ENCODE peak calls at places on chromosome 4, in five cellular contexts. One of them, this sample, is unnamed.

GRCh38 chr4:72690782-72691181 is 121.8 kb upstream of the ADAMTS3 start:
- DNase-seq in caudate nucleus: no peak
- DNase-seq in esophagus squamous epithelium: no peak
- DNase-seq in keratinocyte: no peak
- DNase-seq in posterior cingulate gyrus: no peak
- DNase-seq in this sample: no peak

GRCh38 chr4:7733201-7733600 is 206.5 kb downstream of the AFAP1 start:
- DNase-seq in caudate nucleus: no peak
- DNase-seq in esophagus squamous epithelium: no peak
- DNase-seq in keratinocyte: no peak
- DNase-seq in posterior cingulate gyrus: peak; percentile 73
- DNase-seq in this sample: no peak

GRCh38 chr4:188821500-188821899 is 682.3 kb downstream of the TRIML1 start:
- DNase-seq in caudate nucleus: no peak
- DNase-seq in esophagus squamous epithelium: no peak
- DNase-seq in keratinocyte: no peak
- DNase-seq in posterior cingulate gyrus: no peak
- DNase-seq in this sample: no peak

GRCh38 chr4:135718019-135718418 is 1516.4 kb upstream of the PABPC4L start:
- DNase-seq in caudate nucleus: no peak
- DNase-seq in esophagus squamous epithelium: no peak
- DNase-seq in keratinocyte: no peak
- DNase-seq in posterior cingulate gyrus: no peak
- DNase-seq in this sample: no peak

GRCh38 chr4:7157666-7158065 is 34.7 kb upstream of the SORCS2 start:
- DNase-seq in caudate nucleus: no peak
- DNase-seq in esophagus squamous epithelium: no peak
- DNase-seq in keratinocyte: no peak
- DNase-seq in posterior cingulate gyrus: no peak
- DNase-seq in this sample: no peak

GRCh38 chr4:122541996-122542395 is 78.9 kb downstream of the IL21 start:
- DNase-seq in caudate nucleus: no peak
- DNase-seq in esophagus squamous epithelium: no peak
- DNase-seq in keratinocyte: no peak
- DNase-seq in posterior cingulate gyrus: no peak
- DNase-seq in this sample: no peak

GRCh38 chr4:154877110-154877760 is 96.2 kb downstream of the RBM46 start:
- DNase-seq in caudate nucleus: no peak
- DNase-seq in esophagus squamous epithelium: no peak
- DNase-seq in keratinocyte: no peak
- DNase-seq in posterior cingulate gyrus: no peak
- DNase-seq in this sample: peak; percentile 9

GRCh38 chr4:150859435-150859834 is 155.6 kb downstream of the LRBA start:
- DNase-seq in caudate nucleus: no peak
- DNase-seq in esophagus squamous epithelium: no peak
- DNase-seq in keratinocyte: no peak
- DNase-seq in posterior cingulate gyrus: no peak
- DNase-seq in this sample: no peak

GRCh38 chr4:185011408-185011807 is 6.9 kb upstream of the HELT start:
- DNase-seq in caudate nucleus: no peak
- DNase-seq in esophagus squamous epithelium: no peak
- DNase-seq in keratinocyte: no peak
- DNase-seq in posterior cingulate gyrus: no peak
- DNase-seq in this sample: peak; percentile 45

GRCh38 chr4:2805712-2806391 is 13.0 kb downstream of the SH3BP2 start:
- DNase-seq in caudate nucleus: no peak
- DNase-seq in esophagus squamous epithelium: no peak
- DNase-seq in keratinocyte: no peak
- DNase-seq in posterior cingulate gyrus: peak; percentile 74
- DNase-seq in this sample: no peak

GRCh38 chr4:143360838-143361237 is 24.2 kb downstream of the GAB1 start:
- DNase-seq in caudate nucleus: no peak
- DNase-seq in esophagus squamous epithelium: no peak
- DNase-seq in keratinocyte: no peak
- DNase-seq in posterior cingulate gyrus: no peak
- DNase-seq in this sample: no peak

GRCh38 chr4:158624889-158625478 is 46.7 kb downstream of the C4orf46 start:
- DNase-seq in caudate nucleus: no peak
- DNase-seq in esophagus squamous epithelium: no peak
- DNase-seq in keratinocyte: peak; percentile 46
- DNase-seq in posterior cingulate gyrus: no peak
- DNase-seq in this sample: peak; percentile 74

GRCh38 chr4:25872851-25873631 is 10.3 kb upstream of the SEL1L3 start:
- DNase-seq in caudate nucleus: no peak
- DNase-seq in esophagus squamous epithelium: no peak
- DNase-seq in keratinocyte: no peak
- DNase-seq in posterior cingulate gyrus: no peak
- DNase-seq in this sample: no peak

GRCh38 chr4:166657261-166657660 is 577.0 kb downstream of the SPOCK3 start:
- DNase-seq in caudate nucleus: no peak
- DNase-seq in esophagus squamous epithelium: no peak
- DNase-seq in keratinocyte: no peak
- DNase-seq in posterior cingulate gyrus: no peak
- DNase-seq in this sample: peak; percentile 5

GRCh38 chr4:103429283-103429682 is 231.1 kb upstream of the CENPE start:
- DNase-seq in caudate nucleus: no peak
- DNase-seq in esophagus squamous epithelium: no peak
- DNase-seq in keratinocyte: no peak
- DNase-seq in posterior cingulate gyrus: no peak
- DNase-seq in this sample: peak; percentile 24

GRCh38 chr4:75189976-75190375 is 257.1 kb downstream of the PARM1 start:
- DNase-seq in caudate nucleus: no peak
- DNase-seq in esophagus squamous epithelium: no peak
- DNase-seq in keratinocyte: no peak
- DNase-seq in posterior cingulate gyrus: peak; percentile 83
- DNase-seq in this sample: peak; percentile 12

GRCh38 chr4:171266666-171267065 is 546.5 kb upstream of the GALNTL6 start:
- DNase-seq in caudate nucleus: no peak
- DNase-seq in esophagus squamous epithelium: no peak
- DNase-seq in keratinocyte: no peak
- DNase-seq in posterior cingulate gyrus: no peak
- DNase-seq in this sample: no peak

This sample was measured in A673.